ENCODE peak calls at places on chromosomes 11 and 22, in seven cellular contexts. I is NB4, W is A549, G is body of pancreas, E is ovary, Y is uterus, J is stomach. M is an unnamed sample.
A peak's percentile ranks its signal among the peaks of the same experiment; 100 is the strongest.

GRCh38 chr22:27626675-27627443 is 174.7 kb downstream of the MN1 start:
- DNase-seq in I (no peak), W (no peak), G (no peak), E (no peak), Y (no peak), J (no peak), M (no peak)

GRCh38 chr11:128862421-128862820 is 4.7 kb downstream of the KCNJ1 start:
- DNase-seq in I (no peak), W (no peak), G (no peak), E (no peak), Y (no peak), J (no peak), M (no peak)

GRCh38 chr11:120208012-120208441 is 2.8 kb upstream of the OAF start:
- DNase-seq in I (peak; percentile 99), W (no peak), G (peak; percentile 71), E (no peak), Y (no peak), J (no peak), M (no peak)

GRCh38 chr11:113505046-113505445 is 29.8 kb upstream of the DRD2 start:
- DNase-seq in I (no peak), W (no peak), G (no peak), E (no peak), Y (no peak), J (no peak), M (no peak)

GRCh38 chr22:47307326-47307725 is 544.9 kb downstream of the TBC1D22A start:
- DNase-seq in I (peak; percentile 71), W (peak; percentile 41), G (no peak), E (no peak), Y (no peak), J (no peak), M (no peak)

GRCh38 chr22:17313591-17313990 is 55.7 kb upstream of the CECR2 start:
- DNase-seq in I (no peak), W (no peak), G (no peak), E (no peak), Y (no peak), J (peak; percentile 16), M (no peak)

GRCh38 chr22:17767236-17768065 is 6.8 kb downstream of the BID start:
- DNase-seq in I (no peak), W (no peak), G (no peak), E (no peak), Y (no peak), J (no peak), M (no peak)

GRCh38 chr11:66880484-66881211 is 23.8 kb downstream of the LRFN4 start:
- DNase-seq in I (no peak), W (no peak), G (peak; percentile 67), E (no peak), Y (no peak), J (peak; percentile 75), M (peak; percentile 49)

GRCh38 chr11:127458561-127458960 is 458.0 kb upstream of the KIRREL3 start:
- DNase-seq in I (no peak), W (no peak), G (no peak), E (no peak), Y (no peak), J (no peak), M (no peak)

GRCh38 chr11:14342906-14343305 is 16.1 kb downstream of the RRAS2 start:
- DNase-seq in I (no peak), W (no peak), G (no peak), E (no peak), Y (no peak), J (no peak), M (no peak)

GRCh38 chr11:128061321-128061871 is 526.0 kb downstream of the ETS1 start:
- DNase-seq in I (no peak), W (no peak), G (no peak), E (no peak), Y (no peak), J (no peak), M (no peak)

GRCh38 chr22:36923458-36923784 is 10.0 kb downstream of the CSF2RB start:
- DNase-seq in I (peak; percentile 39), W (no peak), G (no peak), E (no peak), Y (no peak), J (no peak), M (no peak)

GRCh38 chr11:75302346-75302745 is 49.1 kb downstream of the ARRB1 start:
- DNase-seq in I (no peak), W (no peak), G (no peak), E (no peak), Y (no peak), J (no peak), M (no peak)

GRCh38 chr22:32545801-32546200 is 71.2 kb downstream of the FBXO7 start:
- DNase-seq in I (peak; percentile 61), W (no peak), G (no peak), E (no peak), Y (peak; percentile 29), J (no peak), M (no peak)

GRCh38 chr11:69587454-69588081 is 53.4 kb upstream of the CCND1 start:
- DNase-seq in I (no peak), W (peak; percentile 42), G (no peak), E (no peak), Y (no peak), J (no peak), M (no peak)

GRCh38 chr11:16096336-16096735 is 260.0 kb downstream of the SOX6 start:
- DNase-seq in I (no peak), W (no peak), G (no peak), E (no peak), Y (no peak), J (no peak), M (no peak)

GRCh38 chr11:119493712-119494111 is 70.7 kb upstream of the THY1 start:
- DNase-seq in I (peak; percentile 47), W (no peak), G (peak; percentile 47), E (no peak), Y (no peak), J (peak; percentile 39), M (no peak)

GRCh38 chr11:1906623-1907423 is 12.7 kb upstream of the TNNT3 start:
- DNase-seq in I (no peak), W (no peak), G (no peak), E (no peak), Y (peak; percentile 21), J (no peak), M (no peak)

GRCh38 chr11:103537904-103538502 is 428.8 kb downstream of the DYNC2H1 start:
- DNase-seq in I (peak; percentile 23), W (peak; percentile 17), G (no peak), E (no peak), Y (no peak), J (no peak), M (no peak)

GRCh38 chr11:119828011-119828410 is 99.0 kb upstream of the NECTIN1 start:
- DNase-seq in I (no peak), W (no peak), G (no peak), E (no peak), Y (no peak), J (no peak), M (no peak)

GRCh38 chr11:117570701-117571100 is 226.3 kb downstream of the DSCAML1 start:
- DNase-seq in I (no peak), W (no peak), G (peak; percentile 22), E (no peak), Y (no peak), J (no peak), M (no peak)

GRCh38 chr11:128877726-128878125 is 10.6 kb upstream of the KCNJ1 start:
- DNase-seq in I (no peak), W (no peak), G (no peak), E (no peak), Y (no peak), J (no peak), M (no peak)

GRCh38 chr11:103875855-103876510 is 160.5 kb upstream of the DDI1 start:
- DNase-seq in I (no peak), W (no peak), G (no peak), E (no peak), Y (no peak), J (no peak), M (no peak)

GRCh38 chr22:25419247-25420113 is 145.0 kb upstream of the GRK3 start:
- DNase-seq in I (peak; percentile 83), W (no peak), G (peak; percentile 44), E (no peak), Y (no peak), J (no peak), M (peak; percentile 36)

GRCh38 chr11:116052603-116053537 is 548.7 kb upstream of the CADM1 start:
- DNase-seq in I (no peak), W (no peak), G (no peak), E (no peak), Y (no peak), J (no peak), M (no peak)

DNA sequence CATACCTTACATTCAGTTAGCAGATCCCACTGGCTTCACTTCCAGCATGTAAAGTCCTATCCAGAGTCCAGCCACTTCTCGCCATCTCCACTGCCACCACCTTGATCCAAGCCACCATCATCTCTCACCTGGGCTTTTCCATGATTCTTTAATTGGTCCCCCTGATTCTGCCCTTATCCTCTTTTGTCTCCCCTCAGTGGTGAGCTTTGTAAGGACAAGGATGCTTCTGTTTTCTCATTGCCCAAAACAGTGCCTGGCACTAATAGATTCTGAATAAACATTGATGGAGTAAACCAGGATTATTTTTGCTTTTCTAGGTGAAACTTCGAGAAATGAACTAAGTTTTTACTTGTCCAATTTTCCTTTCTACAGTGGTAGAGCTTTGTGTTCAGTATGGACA is 4.4 kb downstream of the POLA2 start:
- DNase-seq in I (no peak), W (no peak), G (no peak), E (no peak), Y (no peak), J (no peak), M (no peak)
- TF ChIP-seq CTCF in I (no peak), W (no peak), G (no peak), E (no peak), Y (no peak), J (no peak), M (no peak)

GRCh38 chr11:95241673-95242072 is 10.7 kb upstream of the SESN3 start:
- DNase-seq in I (no peak), W (no peak), G (no peak), E (no peak), Y (no peak), J (no peak), M (no peak)
- TF ChIP-seq POLR2A in I (no peak), W (no peak), G (no peak), E (no peak), Y (no peak), J (no peak), M (no peak)

GRCh38 chr11:93253111-93253510 is 55.3 kb upstream of the SLC36A4 start:
- DNase-seq in I (no peak), W (no peak), G (no peak), E (no peak), Y (no peak), J (no peak), M (no peak)

GRCh38 chr11:93244018-93244417 is 46.2 kb upstream of the SLC36A4 start:
- DNase-seq in I (no peak), W (no peak), G (no peak), E (no peak), Y (no peak), J (no peak), M (no peak)

GRCh38 chr11:93249437-93250210 is 51.8 kb upstream of the SLC36A4 start:
- DNase-seq in I (no peak), W (no peak), G (no peak), E (no peak), Y (no peak), J (no peak), M (no peak)

GRCh38 chr11:93251922-93252321 is 54.1 kb upstream of the SLC36A4 start:
- DNase-seq in I (no peak), W (no peak), G (no peak), E (no peak), Y (no peak), J (no peak), M (no peak)

GRCh38 chr11:93248602-93249001 is 50.8 kb upstream of the SLC36A4 start:
- DNase-seq in I (peak; percentile 30), W (no peak), G (no peak), E (no peak), Y (no peak), J (no peak), M (no peak)
- TF ChIP-seq CTCF in I (peak; percentile 21), W (no peak), G (peak; percentile 7), E (no peak), Y (no peak), J (no peak), M (no peak)

GRCh38 chr11:23536907-23537306 is 676.6 kb upstream of the CCDC179 start:
- DNase-seq in I (no peak), W (no peak), G (no peak), E (no peak), Y (no peak), J (no peak), M (no peak)
- TF ChIP-seq POLR2A in I (no peak), W (no peak), G (no peak), E (no peak), Y (no peak), J (no peak), M (no peak)